ENCODE peak calls at places on chromosomes 11 and 22, in five cellular contexts. H is fibroblast of pulmonary artery, A is gastrocnemius medialis, G is AG04450, N is upper lobe of right lung. M is an unnamed sample.

GRCh38 chr22:25027959-25028840 is 75.7 kb downstream of the KIAA1671 start:
- DNase-seq in N (peak), H (peak), A (no peak), G (no peak), M (no peak)

GRCh38 chr11:129985823-129986222 is 16.8 kb downstream of the PRDM10 start:
- DNase-seq in G (no peak), N (no peak), A (no peak), H (no peak), M (no peak)

GRCh38 chr11:1075341-1075911 is 752 bp downstream of the MUC2 start:
- DNase-seq in H (no peak), A (no peak), G (no peak), N (peak), M (no peak)

GRCh38 chr11:60127311-60127811 is 38.9 kb downstream of the MS4A2 start:
- DNase-seq in N (no peak), G (no peak), H (no peak), A (no peak), M (no peak)

GRCh38 chr11:93039841-93040240 is 70.4 kb downstream of the MTNR1B start:
- DNase-seq in H (no peak), A (no peak), G (no peak), N (no peak), M (no peak)

GRCh38 chr11:9265211-9266131 is at the start of gene DENND5A:
- DNase-seq in N (peak), A (peak), G (peak), H (peak), M (peak)

GRCh38 chr11:22082178-22082577 is 110.7 kb upstream of the ANO5 start:
- DNase-seq in A (no peak), N (no peak), H (no peak), G (no peak), M (no peak)

GRCh38 chr22:32753591-32753990 is 47.9 kb upstream of the TIMP3 start:
- DNase-seq in N (no peak), G (no peak), A (no peak), H (no peak), M (no peak)

GRCh38 chr11:129853508-129854228 is 38.0 kb downstream of the TMEM45B start:
- DNase-seq in N (peak), A (no peak), H (peak), G (no peak), M (no peak)

GRCh38 chr11:134837887-134838232 is 425.8 kb upstream of the B3GAT1 start:
- DNase-seq in H (no peak), G (no peak), A (no peak), N (no peak), M (no peak)

GRCh38 chr11:125455851-125456250 is 40.2 kb downstream of the FEZ1 start:
- DNase-seq in A (no peak), G (no peak), H (no peak), N (no peak), M (no peak)

GRCh38 chr22:41146573-41146972 is 54.2 kb downstream of the EP300 start:
- DNase-seq in N (no peak), G (no peak), A (no peak), H (peak), M (no peak)

GRCh38 chr11:132620423-132620822 is 911.9 kb downstream of the OPCML start:
- DNase-seq in H (peak), A (no peak), G (no peak), N (no peak), M (no peak)

GRCh38 chr11:13126430-13126829 is 117.3 kb downstream of the RASSF10 start:
- DNase-seq in N (no peak), A (no peak), H (peak), G (peak), M (peak)

DNA sequence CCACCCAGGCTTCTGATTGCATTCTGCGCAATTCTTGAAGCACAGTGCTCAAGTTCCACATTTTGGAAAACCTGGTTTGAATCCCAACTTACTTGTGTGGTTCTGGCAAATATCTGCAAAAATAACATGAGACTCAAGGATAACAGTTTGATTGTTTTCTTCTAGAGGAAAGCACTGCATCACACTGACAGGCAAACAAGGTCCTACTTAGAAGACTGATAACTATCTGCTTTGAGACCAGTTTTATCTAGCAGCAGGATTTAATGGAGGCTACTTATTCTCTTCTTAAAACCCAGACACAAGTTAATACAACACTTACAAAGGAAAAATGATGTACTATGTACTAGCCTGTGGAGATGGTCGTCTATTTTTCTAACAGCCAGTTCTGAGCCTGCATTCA is 41.4 kb downstream of the RIC3 start:
- DNase-seq in H (no peak), A (no peak), N (no peak), G (no peak), M (no peak)
- TF ChIP-seq CTCF in H (no peak), A (no peak), N (no peak), G (no peak), M (no peak)

GRCh38 chr22:17994424-17995108 is 29.8 kb downstream of the MICAL3 start:
- DNase-seq in N (no peak), A (no peak), G (no peak), H (no peak), M (no peak)
- H3K4me3 ChIP-seq in N (no peak), A (no peak), G (no peak), H (no peak), M (no peak)

DNA sequence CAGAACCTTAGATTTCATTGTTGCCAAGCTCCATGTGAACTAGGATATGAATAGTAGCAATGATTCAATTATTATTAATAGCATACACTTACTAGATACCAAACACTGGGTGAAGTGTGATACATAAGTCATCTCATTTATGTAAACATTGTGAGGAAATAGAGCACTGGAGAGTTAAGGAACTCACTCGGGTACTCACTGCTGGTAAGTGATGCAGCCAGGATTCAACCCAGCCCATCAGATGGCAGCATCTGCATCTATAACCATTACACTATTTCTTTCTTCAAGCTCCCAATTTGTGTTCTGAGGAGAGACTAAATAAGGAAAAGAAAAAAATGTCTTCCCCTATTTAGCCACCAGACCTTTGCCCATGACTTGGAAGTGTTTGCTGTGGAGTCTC is 10.2 kb upstream of the ALG8 start:
- DNase-seq in N (no peak), H (peak), A (no peak), G (peak), M (no peak)
- TF ChIP-seq CTCF in N (peak), H (peak), A (peak), G (peak), M (peak)

DNA sequence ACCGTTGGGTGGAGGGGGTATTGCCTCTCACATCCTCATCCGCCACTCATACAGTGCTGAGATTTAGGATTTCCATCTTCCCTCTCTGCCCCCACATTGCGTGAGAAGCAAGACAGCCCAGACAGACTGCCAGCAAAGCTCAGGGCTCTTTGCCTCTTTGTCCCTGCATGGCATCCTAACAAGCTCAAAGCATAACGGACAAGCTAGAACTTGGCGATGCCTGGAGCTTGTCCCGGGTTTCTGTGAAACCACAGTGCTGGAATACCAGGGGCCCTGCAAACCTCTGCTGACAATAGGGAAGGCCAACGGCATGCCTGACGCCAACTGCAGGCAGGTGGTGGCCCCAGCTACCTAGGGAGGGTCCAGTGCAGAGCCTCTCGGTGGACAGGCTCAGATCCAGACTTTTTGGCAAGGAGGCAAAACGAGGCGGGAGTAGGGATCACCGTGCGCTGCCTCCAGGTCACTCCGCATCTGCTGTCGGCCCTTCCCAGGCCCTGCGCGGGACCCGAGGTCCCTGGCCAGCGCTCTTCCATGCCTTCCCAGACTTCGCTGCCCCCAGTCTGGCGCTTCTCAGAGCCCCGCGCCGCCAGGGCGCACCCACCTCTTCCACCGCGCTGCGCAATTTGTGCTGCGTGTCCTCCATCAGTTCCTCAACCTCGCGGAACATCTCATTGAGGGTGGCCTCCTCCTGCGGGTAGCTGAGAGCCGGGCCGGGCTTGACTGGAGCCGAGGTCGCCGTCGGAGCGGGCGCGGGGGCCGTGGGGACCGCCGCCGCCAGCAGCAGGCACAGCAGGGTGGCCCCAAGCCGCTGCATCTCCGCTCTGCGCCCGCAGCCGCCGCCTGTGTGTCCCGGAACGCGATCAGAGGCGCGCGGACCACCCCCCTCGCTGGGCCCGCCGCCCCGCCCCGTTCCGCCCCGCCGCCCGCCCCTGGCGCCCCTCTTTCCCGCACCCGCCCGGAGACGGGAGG is at the start of gene DKK3:
- DNase-seq in G (no peak), N (no peak), A (no peak), H (peak), M (no peak)
- H3K4me3 ChIP-seq in G (peak), N (peak), A (peak), H (peak), M (peak)

GRCh38 chr22:23142546-23143105 is 836 bp upstream of the RSPH14 start:
- DNase-seq in N (no peak), G (no peak), H (no peak), A (no peak), M (no peak)

GRCh38 chr22:23144432-23144831 is 845 bp upstream of the RAB36 start:
- DNase-seq in A (no peak), H (no peak), N (no peak), G (no peak), M (no peak)

GRCh38 chr22:23146842-23147205 is 1.5 kb downstream of the RAB36 start:
- DNase-seq in G (no peak), H (peak), N (no peak), A (no peak), M (no peak)

GRCh38 chr22:23143119-23143518 is 1.3 kb upstream of the RSPH14 start:
- DNase-seq in A (no peak), G (no peak), N (no peak), H (no peak), M (no peak)

GRCh38 chr22:23144926-23145906 is at the start of gene RAB36:
- DNase-seq in H (peak), G (peak), N (peak), A (peak), M (peak)
- TF ChIP-seq CTCF in H (no peak), G (no peak), N (no peak), A (no peak), M (no peak)

GRCh38 chr11:68581901-68582300 is 102.4 kb upstream of the GAL start:
- DNase-seq in A (no peak), G (no peak), H (no peak), N (no peak), M (no peak)

GRCh38 chr11:68582416-68583046 is 101.8 kb upstream of the GAL start:
- DNase-seq in N (no peak), A (no peak), H (no peak), G (no peak), M (no peak)

GRCh38 chr11:68583047-68583446 is 101.3 kb upstream of the GAL start:
- DNase-seq in H (peak), G (peak), A (no peak), N (no peak), M (no peak)

GRCh38 chr11:68584097-68584496 is 100.2 kb upstream of the GAL start:
- DNase-seq in N (no peak), H (peak), A (no peak), G (no peak), M (no peak)

DNA sequence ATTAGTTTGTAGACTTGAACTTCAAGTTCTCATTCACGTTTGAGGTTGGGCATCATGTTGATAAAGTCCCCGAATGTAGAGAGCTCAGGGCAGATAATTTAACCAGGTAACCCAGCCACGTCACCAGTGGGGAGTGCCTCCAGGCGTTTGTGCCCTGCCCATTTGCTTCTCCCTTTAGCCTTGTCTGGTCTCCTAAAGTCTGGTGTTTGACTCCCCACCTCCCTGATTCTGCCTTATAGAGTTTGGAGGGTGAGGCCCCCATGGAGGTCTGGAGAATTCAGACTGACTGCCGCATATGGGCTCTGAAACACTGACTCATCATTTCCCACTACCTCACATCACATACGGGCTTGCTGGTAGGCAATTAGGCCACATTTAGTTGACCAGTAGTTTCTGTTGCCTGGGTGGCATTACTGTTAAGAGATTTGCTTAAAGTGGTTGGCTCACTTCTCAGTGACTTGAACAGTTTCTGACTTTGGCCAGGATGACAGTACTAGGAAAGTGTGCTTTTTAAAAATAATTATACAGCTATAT is 99.3 kb upstream of the GAL start:
- DNase-seq in G (no peak), H (no peak), A (no peak), N (no peak), M (no peak)
- H3K4me3 ChIP-seq in G (no peak), H (no peak), A (no peak), N (no peak), M (no peak)

GRCh38 chr22:37569009-37569920 is 9.0 kb downstream of the CDC42EP1 start:
- DNase-seq in N (peak), G (no peak), H (no peak), A (no peak), M (no peak)

GRCh38 chr22:37571992-37572373 is 7.9 kb downstream of the LGALS2 start:
- DNase-seq in N (no peak), H (no peak), A (no peak), G (no peak), M (no peak)

GRCh38 chr22:37570661-37570976 is 9.3 kb downstream of the LGALS2 start:
- DNase-seq in H (no peak), N (no peak), G (no peak), A (no peak), M (no peak)

GRCh38 chr22:37569921-37570660 is 9.8 kb downstream of the LGALS2 start:
- DNase-seq in G (no peak), H (no peak), A (no peak), N (peak), M (no peak)

GRCh38 chr22:37571258-37571991 is 8.5 kb downstream of the LGALS2 start:
- DNase-seq in G (no peak), H (no peak), N (no peak), A (no peak), M (no peak)
- TF ChIP-seq CTCF in G (peak), H (peak), N (no peak), A (no peak), M (peak)

GRCh38 chr11:19722702-19723101 is 10.1 kb downstream of the NAV2 start:
- DNase-seq in N (no peak), G (no peak), A (no peak), H (no peak), M (no peak)
- H3K4me3 ChIP-seq in N (no peak), G (no peak), A (no peak), H (no peak), M (no peak)

M was measured in astrocyte of the cerebellum.